ENCODE peak calls at places on chromosomes 12 and 14, in five cellular contexts. One of them, this sample, is unnamed.
A peak's percentile ranks its signal among the peaks of the same experiment; 100 is the strongest.

GRCh38 chr12:99201906-99202645 is 445.5 kb upstream of the GARIN6 start:
- DNase-seq in kidney: no peak
- DNase-seq in cardiac fibroblast: no peak
- DNase-seq in aorta: no peak
- DNase-seq in Panc1: no peak
- DNase-seq in this sample: no peak

GRCh38 chr12:93530358-93530757 is 42.1 kb upstream of the SOCS2 start:
- DNase-seq in kidney: no peak
- DNase-seq in cardiac fibroblast: peak; percentile 85
- DNase-seq in aorta: no peak
- DNase-seq in Panc1: no peak
- DNase-seq in this sample: no peak

GRCh38 chr14:97315790-97316189 is 518.6 kb downstream of the VRK1 start:
- DNase-seq in kidney: no peak
- DNase-seq in cardiac fibroblast: no peak
- DNase-seq in aorta: no peak
- DNase-seq in Panc1: no peak
- DNase-seq in this sample: no peak

GRCh38 chr14:37810094-37810801 is 214.8 kb downstream of the TTC6 start:
- DNase-seq in kidney: no peak
- DNase-seq in cardiac fibroblast: no peak
- DNase-seq in aorta: no peak
- DNase-seq in Panc1: no peak
- DNase-seq in this sample: no peak

GRCh38 chr12:3527181-3527580 is 36.2 kb downstream of the PRMT8 start:
- DNase-seq in kidney: no peak
- DNase-seq in cardiac fibroblast: peak; percentile 47
- DNase-seq in aorta: no peak
- DNase-seq in Panc1: no peak
- DNase-seq in this sample: no peak

GRCh38 chr14:69423279-69423678 is 24.8 kb downstream of the SLC39A9 start:
- DNase-seq in kidney: no peak
- DNase-seq in cardiac fibroblast: peak; percentile 14
- DNase-seq in aorta: no peak
- DNase-seq in Panc1: no peak
- DNase-seq in this sample: no peak

GRCh38 chr14:81927069-81927468 is 393.4 kb upstream of the SEL1L start:
- DNase-seq in kidney: no peak
- DNase-seq in cardiac fibroblast: peak; percentile 3
- DNase-seq in aorta: no peak
- DNase-seq in Panc1: no peak
- DNase-seq in this sample: no peak

GRCh38 chr14:62130441-62130840 is 368.2 kb downstream of the SNAPC1 start:
- DNase-seq in kidney: no peak
- DNase-seq in cardiac fibroblast: no peak
- DNase-seq in aorta: no peak
- DNase-seq in Panc1: no peak
- DNase-seq in this sample: no peak

GRCh38 chr14:91964724-91965123 is 17.2 kb upstream of the FBLN5 start:
- DNase-seq in kidney: no peak
- DNase-seq in cardiac fibroblast: no peak
- DNase-seq in aorta: no peak
- DNase-seq in Panc1: no peak
- DNase-seq in this sample: no peak

GRCh38 chr14:65850429-65851145 is 438.1 kb downstream of the FUT8 start:
- DNase-seq in kidney: no peak
- DNase-seq in cardiac fibroblast: no peak
- DNase-seq in aorta: no peak
- DNase-seq in Panc1: no peak
- DNase-seq in this sample: no peak

GRCh38 chr14:76333664-76334063 is 42.3 kb upstream of the ESRRB start:
- DNase-seq in kidney: no peak
- DNase-seq in cardiac fibroblast: no peak
- DNase-seq in aorta: no peak
- DNase-seq in Panc1: no peak
- DNase-seq in this sample: no peak

GRCh38 chr12:14577344-14577743 is 9.7 kb upstream of the PLBD1 start:
- DNase-seq in kidney: no peak
- DNase-seq in cardiac fibroblast: no peak
- DNase-seq in aorta: no peak
- DNase-seq in Panc1: no peak
- DNase-seq in this sample: no peak

GRCh38 chr14:104469591-104469990 is 110.0 kb upstream of the C14orf180 start:
- DNase-seq in kidney: no peak
- DNase-seq in cardiac fibroblast: no peak
- DNase-seq in aorta: no peak
- DNase-seq in Panc1: no peak
- DNase-seq in this sample: no peak

GRCh38 chr12:105492591-105492990 is 162.1 kb downstream of the C12orf75 start:
- DNase-seq in kidney: no peak
- DNase-seq in cardiac fibroblast: peak; percentile 47
- DNase-seq in aorta: no peak
- DNase-seq in Panc1: no peak
- DNase-seq in this sample: no peak

GRCh38 chr14:105092912-105093425 is 27.7 kb upstream of the GPR132 start:
- DNase-seq in kidney: peak; percentile 92
- DNase-seq in cardiac fibroblast: peak; percentile 73
- DNase-seq in aorta: peak; percentile 81
- DNase-seq in Panc1: no peak
- DNase-seq in this sample: peak; percentile 63

GRCh38 chr12:5498806-5499205 is 66.9 kb downstream of the NTF3 start:
- DNase-seq in kidney: no peak
- DNase-seq in cardiac fibroblast: no peak
- DNase-seq in aorta: no peak
- DNase-seq in Panc1: no peak
- DNase-seq in this sample: no peak

GRCh38 chr12:107955966-107956643 is 173.0 kb upstream of the WSCD2 start:
- DNase-seq in kidney: no peak
- DNase-seq in cardiac fibroblast: no peak
- DNase-seq in aorta: no peak
- DNase-seq in Panc1: no peak
- DNase-seq in this sample: no peak

GRCh38 chr12:128795530-128796361 is 28.0 kb downstream of the SLC15A4 start:
- DNase-seq in kidney: no peak
- DNase-seq in cardiac fibroblast: no peak
- DNase-seq in aorta: no peak
- DNase-seq in Panc1: no peak
- DNase-seq in this sample: no peak

GRCh38 chr12:62866451-62867082 is 68.4 kb downstream of the PPM1H start:
- DNase-seq in kidney: no peak
- DNase-seq in cardiac fibroblast: peak; percentile 42
- DNase-seq in aorta: no peak
- DNase-seq in Panc1: no peak
- DNase-seq in this sample: no peak

GRCh38 chr14:104244221-104245011 is 106.0 kb downstream of the KIF26A start:
- DNase-seq in kidney: peak; percentile 55
- DNase-seq in cardiac fibroblast: no peak
- DNase-seq in aorta: peak; percentile 8
- DNase-seq in Panc1: no peak
- DNase-seq in this sample: no peak

GRCh38 chr14:23252006-23252405 is 14.3 kb downstream of the RNF212B start:
- DNase-seq in kidney: no peak
- DNase-seq in cardiac fibroblast: no peak
- DNase-seq in aorta: no peak
- DNase-seq in Panc1: no peak
- DNase-seq in this sample: no peak

GRCh38 chr12:74339211-74339610 is 198.4 kb upstream of the ATXN7L3B start:
- DNase-seq in kidney: no peak
- DNase-seq in cardiac fibroblast: no peak
- DNase-seq in aorta: no peak
- DNase-seq in Panc1: no peak
- DNase-seq in this sample: no peak

GRCh38 chr12:117042171-117042809 is 56.9 kb downstream of the TESC start:
- DNase-seq in kidney: no peak
- DNase-seq in cardiac fibroblast: peak; percentile 29
- DNase-seq in aorta: no peak
- DNase-seq in Panc1: no peak
- DNase-seq in this sample: no peak

GRCh38 chr14:64253672-64254071 is 40.5 kb downstream of the ESR2 start:
- DNase-seq in kidney: no peak
- DNase-seq in cardiac fibroblast: peak; percentile 39
- DNase-seq in aorta: no peak
- DNase-seq in Panc1: no peak
- DNase-seq in this sample: no peak

GRCh38 chr12:103838254-103838914 is 2.6 kb downstream of the NT5DC3 start:
- DNase-seq in kidney: no peak
- DNase-seq in cardiac fibroblast: no peak
- DNase-seq in aorta: no peak
- DNase-seq in Panc1: no peak
- DNase-seq in this sample: no peak

GRCh38 chr14:87461704-87462103 is 531.3 kb downstream of the GALC start:
- DNase-seq in kidney: no peak
- DNase-seq in cardiac fibroblast: no peak
- DNase-seq in aorta: no peak
- DNase-seq in Panc1: no peak
- DNase-seq in this sample: no peak

DNA sequence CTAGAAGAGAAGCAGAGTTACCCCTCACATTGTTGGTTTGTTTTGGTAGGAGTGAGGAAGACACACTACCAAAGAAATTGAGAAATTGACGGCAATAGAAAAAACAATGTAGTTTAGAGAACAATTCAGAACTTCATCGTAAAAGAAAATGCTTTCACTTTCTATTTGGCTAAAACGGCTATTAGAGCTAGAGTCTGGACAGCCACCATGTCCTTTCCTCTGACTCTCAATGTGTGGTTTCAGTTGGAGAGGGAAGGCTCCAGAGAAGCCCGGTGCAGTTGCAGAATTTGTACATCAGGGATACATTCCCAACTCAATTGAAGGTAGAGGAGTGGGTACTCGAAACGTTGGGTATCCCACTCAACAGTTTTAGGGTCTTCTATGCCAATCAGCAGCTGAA is 535.3 kb downstream of the GALC start:
- DNase-seq in kidney: no peak
- DNase-seq in cardiac fibroblast: no peak
- DNase-seq in aorta: no peak
- DNase-seq in Panc1: no peak
- DNase-seq in this sample: no peak
- H3K4me3 ChIP-seq in kidney: no peak overlapping the region
- H3K4me3 ChIP-seq in cardiac fibroblast: no peak overlapping the region
- H3K4me3 ChIP-seq in aorta: no peak overlapping the region
- H3K4me3 ChIP-seq in Panc1: peak overlapping the region; percentile 36
- H3K4me3 ChIP-seq in this sample: no peak overlapping the region

GRCh38 chr12:9405861-9406563 is 197.8 kb upstream of the PZP start:
- DNase-seq in kidney: no peak
- DNase-seq in cardiac fibroblast: no peak
- DNase-seq in aorta: no peak
- DNase-seq in Panc1: no peak
- DNase-seq in this sample: no peak
- H3K4me3 ChIP-seq in kidney: no peak overlapping the region
- H3K4me3 ChIP-seq in cardiac fibroblast: no peak overlapping the region
- H3K4me3 ChIP-seq in aorta: no peak overlapping the region
- H3K4me3 ChIP-seq in Panc1: no peak overlapping the region
- H3K4me3 ChIP-seq in this sample: no peak overlapping the region

GRCh38 chr14:60153996-60154395 is 11.2 kb downstream of the DHRS7 start:
- DNase-seq in kidney: no peak
- DNase-seq in cardiac fibroblast: no peak
- DNase-seq in aorta: no peak
- DNase-seq in Panc1: no peak
- DNase-seq in this sample: no peak

GRCh38 chr14:60151715-60152114 is 13.5 kb downstream of the DHRS7 start:
- DNase-seq in kidney: peak; percentile 84
- DNase-seq in cardiac fibroblast: peak; percentile 84
- DNase-seq in aorta: peak; percentile 85
- DNase-seq in Panc1: peak; percentile 75
- DNase-seq in this sample: no peak
- H3K4me3 ChIP-seq in kidney: no peak overlapping the region
- H3K4me3 ChIP-seq in cardiac fibroblast: no peak overlapping the region
- H3K4me3 ChIP-seq in aorta: no peak overlapping the region
- H3K4me3 ChIP-seq in Panc1: no peak overlapping the region
- H3K4me3 ChIP-seq in this sample: no peak overlapping the region

DNA sequence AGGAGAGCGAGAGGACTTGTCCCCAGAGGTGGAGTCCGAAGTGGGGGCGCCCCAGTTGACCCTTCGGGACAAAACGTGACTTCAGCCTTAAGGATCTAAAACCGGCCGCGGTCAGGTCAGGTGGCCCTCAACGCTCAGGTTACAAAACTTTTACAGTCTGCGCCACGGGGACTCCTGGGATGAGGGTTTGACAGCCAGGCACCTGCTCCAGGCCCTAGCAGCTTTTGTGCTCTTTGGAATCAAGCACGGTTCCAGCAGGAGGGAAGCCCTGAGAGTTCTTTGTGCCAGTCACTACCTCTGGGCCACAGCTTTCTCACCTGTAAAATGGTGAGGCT is 337 bp downstream of the ZC2HC1C start:
- DNase-seq in kidney: no peak
- DNase-seq in cardiac fibroblast: no peak
- DNase-seq in aorta: no peak
- DNase-seq in Panc1: no peak
- DNase-seq in this sample: no peak
- H3K4me3 ChIP-seq in kidney: peak overlapping the region; percentile 82
- H3K4me3 ChIP-seq in cardiac fibroblast: peak overlapping the region; percentile 53
- H3K4me3 ChIP-seq in aorta: no peak overlapping the region
- H3K4me3 ChIP-seq in Panc1: peak overlapping the region; percentile 72
- H3K4me3 ChIP-seq in this sample: peak overlapping the region; percentile 54

GRCh38 chr12:50402270-50403000 is 1.8 kb downstream of the LARP4 start:
- DNase-seq in kidney: no peak
- DNase-seq in cardiac fibroblast: no peak
- DNase-seq in aorta: no peak
- DNase-seq in Panc1: no peak
- DNase-seq in this sample: no peak
- H3K4me3 ChIP-seq in kidney: peak overlapping the region; percentile 79
- H3K4me3 ChIP-seq in cardiac fibroblast: peak overlapping the region; percentile 86
- H3K4me3 ChIP-seq in aorta: peak overlapping the region; percentile 74
- H3K4me3 ChIP-seq in Panc1: peak overlapping the region; percentile 86
- H3K4me3 ChIP-seq in this sample: peak overlapping the region; percentile 77

GRCh38 chr12:132225214-132225613 is 81.0 kb downstream of the NOC4L start:
- DNase-seq in kidney: peak; percentile 1
- DNase-seq in cardiac fibroblast: no peak
- DNase-seq in aorta: no peak
- DNase-seq in Panc1: no peak
- DNase-seq in this sample: no peak

GRCh38 chr12:132222808-132223173 is 78.5 kb downstream of the NOC4L start:
- DNase-seq in kidney: no peak
- DNase-seq in cardiac fibroblast: no peak
- DNase-seq in aorta: no peak
- DNase-seq in Panc1: no peak
- DNase-seq in this sample: no peak

GRCh38 chr12:132219323-132219722 is 75.1 kb downstream of the NOC4L start:
- DNase-seq in kidney: peak; percentile 70
- DNase-seq in cardiac fibroblast: no peak
- DNase-seq in aorta: no peak
- DNase-seq in Panc1: no peak
- DNase-seq in this sample: peak; percentile 56

GRCh38 chr12:132224484-132224883 is 80.2 kb downstream of the NOC4L start:
- DNase-seq in kidney: peak; percentile 9
- DNase-seq in cardiac fibroblast: no peak
- DNase-seq in aorta: no peak
- DNase-seq in Panc1: no peak
- DNase-seq in this sample: no peak

GRCh38 chr12:132222096-132222807 is 78.0 kb downstream of the NOC4L start:
- DNase-seq in kidney: peak; percentile 92
- DNase-seq in cardiac fibroblast: peak; percentile 36
- DNase-seq in aorta: no peak
- DNase-seq in Panc1: peak; percentile 7
- DNase-seq in this sample: peak; percentile 52
- H3K4me3 ChIP-seq in kidney: no peak overlapping the region
- H3K4me3 ChIP-seq in cardiac fibroblast: no peak overlapping the region
- H3K4me3 ChIP-seq in aorta: no peak overlapping the region
- H3K4me3 ChIP-seq in Panc1: peak overlapping the region; percentile 17
- H3K4me3 ChIP-seq in this sample: no peak overlapping the region

This sample was measured in pancreas.